ENCODE peak calls at places on chromosomes 3 and 15, in seven cellular contexts. Q is activated T-cell treated with anti-CD3 and anti-CD28 coated beads, Interleukin-2, amount 50 U/mL, for 4 hours; Y is pons; W is NCI-H1694; M is breast epithelium; U is HEK293T; V is H54. O is an unnamed sample.

GRCh38 chr3:63050548-63050947 is 175.3 kb upstream of the CADPS start:
- DNase-seq in Q (no peak), Y (no peak), W (no peak), M (no peak), U (no peak), V (no peak), O (no peak)

GRCh38 chr15:68614621-68615035 is 35.8 kb downstream of the CORO2B start:
- DNase-seq in Q (no peak), Y (peak; percentile 99), W (no peak), M (no peak), U (no peak), V (no peak), O (no peak)

GRCh38 chr15:49649987-49650386 is 29.1 kb downstream of the DTWD1 start:
- DNase-seq in Q (no peak), Y (no peak), W (no peak), M (no peak), U (no peak), V (no peak), O (no peak)

GRCh38 chr3:195768831-195769303 is 42.9 kb downstream of the MUC4 start:
- DNase-seq in Q (no peak), Y (no peak), W (no peak), M (peak; percentile 34), U (no peak), V (peak; percentile 97), O (no peak)

GRCh38 chr3:32817195-32817560 is 619 bp upstream of the TRIM71 start:
- DNase-seq in Q (no peak), Y (no peak), W (no peak), M (no peak), U (no peak), V (no peak), O (no peak)

GRCh38 chr3:72152551-72153476 is 367.9 kb upstream of the PROK2 start:
- DNase-seq in Q (no peak), Y (peak; percentile 88), W (peak; percentile 39), M (peak; percentile 72), U (peak; percentile 53), V (no peak), O (no peak)

GRCh38 chr15:63462053-63462452 is 42.3 kb upstream of the USP3 start:
- DNase-seq in Q (no peak), Y (no peak), W (no peak), M (no peak), U (no peak), V (no peak), O (no peak)

GRCh38 chr3:100802126-100802525 is 92.8 kb downstream of the TFG start:
- DNase-seq in Q (no peak), Y (no peak), W (no peak), M (no peak), U (no peak), V (no peak), O (no peak)

GRCh38 chr3:138113309-138113708 is 2.1 kb downstream of the DZIP1L start:
- DNase-seq in Q (no peak), Y (no peak), W (no peak), M (no peak), U (no peak), V (no peak), O (no peak)

GRCh38 chr3:126991366-126992200 is 8.7 kb downstream of the PLXNA1 start:
- DNase-seq in Q (no peak), Y (no peak), W (no peak), M (no peak), U (no peak), V (no peak), O (no peak)

GRCh38 chr3:35651888-35652287 is 12.6 kb downstream of the ARPP21 start:
- DNase-seq in Q (no peak), Y (no peak), W (no peak), M (no peak), U (no peak), V (no peak), O (no peak)

GRCh38 chr3:108004647-108005046 is 86.2 kb downstream of the CD47 start:
- DNase-seq in Q (no peak), Y (no peak), W (no peak), M (no peak), U (no peak), V (no peak), O (no peak)

GRCh38 chr15:76158250-76158649 is 98.5 kb downstream of the TMEM266 start:
- DNase-seq in Q (no peak), Y (no peak), W (no peak), M (no peak), U (no peak), V (no peak), O (no peak)

GRCh38 chr3:53242642-53243041 is 13.2 kb downstream of the TKT start:
- DNase-seq in Q (no peak), Y (no peak), W (no peak), M (no peak), U (no peak), V (no peak), O (no peak)

GRCh38 chr3:195238626-195239118 is 32.3 kb downstream of the XXYLT1 start:
- DNase-seq in Q (no peak), Y (no peak), W (no peak), M (peak; percentile 27), U (no peak), V (no peak), O (no peak)

GRCh38 chr3:104933981-104934380 is 432.7 kb upstream of the ALCAM start:
- DNase-seq in Q (no peak), Y (no peak), W (no peak), M (no peak), U (no peak), V (no peak), O (no peak)

GRCh38 chr3:118945834-118946233 is 88.8 kb downstream of the IGSF11 start:
- DNase-seq in Q (no peak), Y (no peak), W (peak; percentile 7), M (no peak), U (no peak), V (no peak), O (no peak)

GRCh38 chr3:44076221-44076829 is 165.4 kb upstream of the TOPAZ1 start:
- DNase-seq in Q (no peak), Y (no peak), W (no peak), M (no peak), U (no peak), V (no peak), O (no peak)

GRCh38 chr3:185960518-185961288 is 22.9 kb upstream of the TRA2B start:
- DNase-seq in Q (no peak), Y (no peak), W (no peak), M (no peak), U (no peak), V (no peak), O (no peak)

GRCh38 chr3:43081796-43082195 is 24.1 kb downstream of the POMGNT2 start:
- DNase-seq in Q (no peak), Y (no peak), W (no peak), M (no peak), U (no peak), V (no peak), O (no peak)

GRCh38 chr15:52785672-52786406 is 4.3 kb downstream of the ONECUT1 start:
- DNase-seq in Q (no peak), Y (no peak), W (no peak), M (no peak), U (no peak), V (no peak), O (no peak)

GRCh38 chr3:46926039-46926438 is 48.5 kb downstream of the PTH1R start:
- DNase-seq in Q (no peak), Y (no peak), W (no peak), M (no peak), U (no peak), V (no peak), O (no peak)

GRCh38 chr15:26667222-26667988 is 105.5 kb downstream of the GABRB3 start:
- DNase-seq in Q (no peak), Y (no peak), W (no peak), M (no peak), U (no peak), V (no peak), O (no peak)

GRCh38 chr3:101509811-101510210 is 3.2 kb downstream of the SENP7 start:
- DNase-seq in Q (no peak), Y (no peak), W (no peak), M (no peak), U (no peak), V (no peak), O (no peak)

GRCh38 chr15:29696950-29697738 is 125.1 kb downstream of the TJP1 start:
- DNase-seq in Q (no peak), Y (no peak), W (no peak), M (no peak), U (no peak), V (no peak), O (no peak)

GRCh38 chr3:196082471-196082971 is 631 bp upstream of the TFRC start:
- DNase-seq in Q (no peak), Y (peak; percentile 57), W (no peak), M (no peak), U (no peak), V (no peak), O (no peak)

GRCh38 chr3:50184242-50184978 is 7.0 kb upstream of the GNAT1 start:
- DNase-seq in Q (no peak), Y (no peak), W (no peak), M (peak; percentile 79), U (no peak), V (no peak), O (no peak)

GRCh38 chr15:31283046-31283445 is 43.6 kb upstream of the KLF13 start:
- DNase-seq in Q (no peak), Y (no peak), W (no peak), M (no peak), U (no peak), V (no peak), O (no peak)

GRCh38 chr3:130997291-130997690 is 29.3 kb downstream of the ASTE1 start:
- DNase-seq in Q (no peak), Y (no peak), W (no peak), M (no peak), U (no peak), V (no peak), O (no peak)

GRCh38 chr15:69159805-69160140 is 662 bp upstream of the GLCE start:
- DNase-seq in Q (no peak), Y (peak; percentile 82), W (peak; percentile 66), M (no peak), U (no peak), V (no peak), O (no peak)

GRCh38 chr3:42686832-42687650 is 1.7 kb downstream of the KLHL40 start:
- DNase-seq in Q (no peak), Y (no peak), W (no peak), M (no peak), U (no peak), V (no peak), O (no peak)

GRCh38 chr3:114231616-114232015 is 5.8 kb downstream of the ZNF80 start:
- DNase-seq in Q (peak; percentile 40), Y (no peak), W (no peak), M (no peak), U (no peak), V (no peak), O (no peak)